ENCODE peak calls at places on chromosomes 4 and X, in nine cellular contexts. X, S, A, O, H, K, I, J and R are unnamed samples.

GRCh38 chrX:16839852-16840460 is 30.2 kb downstream of the RBBP7 start:
- DNase-seq in S (no peak), H (peak; percentile 43), J (peak; percentile 85), K (peak; percentile 61), I (no peak), A (no peak), O (peak; percentile 27), X (peak; percentile 39), R (no peak)

GRCh38 chr4:33841120-33841519 is 2403.2 kb downstream of the ARAP2 start:
- DNase-seq in X (no peak), K (no peak), I (no peak), H (no peak), S (no peak), A (no peak), J (no peak), O (no peak), R (no peak)

GRCh38 chr4:162485486-162485885 is 321.7 kb upstream of the FSTL5 start:
- DNase-seq in K (no peak), I (no peak), J (no peak), O (no peak), X (no peak), H (peak; percentile 51), S (no peak), A (no peak), R (no peak)

GRCh38 chr4:172042714-172043114 is 229.5 kb downstream of the GALNTL6 start:
- DNase-seq in H (peak; percentile 53), I (no peak), J (no peak), X (peak; percentile 6), K (no peak), O (no peak), S (no peak), A (no peak), R (peak; percentile 2)

GRCh38 chrX:47748576-47748975 is 88.1 kb upstream of the ZNF81 start:
- DNase-seq in S (no peak), I (no peak), K (no peak), J (no peak), A (no peak), H (no peak), O (no peak), X (no peak), R (no peak)

GRCh38 chr4:85603437-85604336 is 128.7 kb downstream of the ARHGAP24 start:
- DNase-seq in J (no peak), I (no peak), K (no peak), X (no peak), S (no peak), A (no peak), H (no peak), O (peak; percentile 16), R (peak; percentile 45)

GRCh38 chr4:142318280-142318679 is 527.8 kb downstream of the INPP4B start:
- DNase-seq in H (no peak), S (no peak), I (no peak), O (no peak), X (no peak), J (no peak), A (no peak), K (no peak), R (no peak)

GRCh38 chr4:149997881-149998421 is 80.3 kb upstream of the DCLK2 start:
- DNase-seq in X (peak; percentile 71), S (no peak), O (no peak), J (peak; percentile 60), I (no peak), A (no peak), K (no peak), H (peak; percentile 73), R (no peak)

GRCh38 chr4:58849026-58849425 is 1738.8 kb upstream of the IGFBP7 start:
- DNase-seq in X (no peak), K (no peak), H (peak; percentile 68), O (no peak), A (no peak), I (no peak), J (no peak), S (no peak), R (no peak)

GRCh38 chrX:154797006-154797405 is 8.3 kb downstream of the MPP1 start:
- DNase-seq in H (peak; percentile 20), A (no peak), K (no peak), I (no peak), O (no peak), J (no peak), X (no peak), S (no peak), R (no peak)

GRCh38 chrX:72121381-72121780 is 10.3 kb downstream of the RTL5 start:
- DNase-seq in H (peak; percentile 85), X (no peak), K (peak; percentile 45), I (peak; percentile 85), O (peak; percentile 39), A (peak; percentile 23), J (peak; percentile 75), S (peak; percentile 86), R (peak; percentile 43)

GRCh38 chr4:147160908-147161513 is 215.3 kb upstream of the TTC29 start:
- DNase-seq in X (peak; percentile 49), H (peak; percentile 58), I (no peak), O (peak; percentile 5), J (peak; percentile 71), K (no peak), S (no peak), A (peak; percentile 16), R (peak; percentile 32)

GRCh38 chrX:110003167-110004156 is 548 bp downstream of the TMEM164 start:
- DNase-seq in S (peak; percentile 85), X (no peak), H (no peak), O (no peak), K (peak; percentile 18), J (no peak), I (no peak), A (no peak), R (no peak)

GRCh38 chrX:111003118-111003517 is 92.9 kb upstream of the PAK3 start:
- DNase-seq in I (no peak), S (no peak), A (no peak), J (no peak), O (no peak), X (no peak), H (no peak), K (no peak), R (no peak)

GRCh38 chrX:132169554-132169953 is 41.7 kb upstream of the FRMD7 start:
- DNase-seq in K (no peak), O (no peak), X (no peak), J (no peak), A (no peak), S (no peak), I (no peak), H (no peak), R (no peak)

GRCh38 chr4:74456056-74456744 is 11.3 kb downstream of the AREG start:
- DNase-seq in H (peak; percentile 54), S (no peak), X (peak; percentile 48), K (no peak), I (no peak), O (no peak), A (no peak), J (no peak), R (no peak)

GRCh38 chr4:77586953-77587383 is 18.7 kb upstream of the CXCL13 start:
- DNase-seq in O (no peak), H (peak; percentile 87), I (no peak), A (no peak), S (peak; percentile 75), K (no peak), X (peak; percentile 12), J (no peak), R (no peak)

GRCh38 chr4:130648570-130648969 is 1552.6 kb downstream of the C4orf33 start:
- DNase-seq in O (no peak), H (no peak), J (no peak), K (no peak), X (no peak), S (no peak), A (no peak), I (no peak), R (no peak)
- H3K4me3 ChIP-seq in O (no peak overlapping the region), H (no peak overlapping the region), J (no peak overlapping the region), K (no peak overlapping the region), X (no peak overlapping the region), S (no peak overlapping the region), A (no peak overlapping the region), I (no peak overlapping the region), R (no peak overlapping the region)

GRCh38 chr4:57303012-57303751 is 193.0 kb upstream of the IGFBP7 start:
- DNase-seq in K (no peak), H (peak; percentile 22), S (no peak), X (peak; percentile 5), O (no peak), I (no peak), A (no peak), J (no peak), R (no peak)
- TF ChIP-seq CTCF in K (no peak), H (no peak), S (no peak), X (no peak), O (no peak), I (no peak), A (no peak), J (no peak), R (no peak)

DNA sequence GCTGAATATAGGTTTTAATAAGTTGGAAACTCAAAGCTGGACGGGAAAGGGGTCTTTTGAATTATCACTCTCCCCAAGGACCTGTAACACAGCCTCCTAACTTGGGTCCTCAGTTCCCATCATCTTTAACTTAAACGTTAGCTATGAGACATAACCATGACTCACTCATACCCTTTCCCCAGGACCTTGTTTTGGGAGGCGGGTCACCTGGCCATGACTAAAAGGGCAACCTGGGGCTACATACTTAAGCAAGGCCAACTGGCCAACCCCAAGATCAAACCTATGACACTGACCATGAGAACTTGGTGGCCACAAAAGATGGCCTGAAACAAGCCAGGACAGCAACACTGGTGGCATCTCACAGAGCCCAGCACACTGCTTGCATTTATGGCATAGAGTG is 89.0 kb downstream of the SH3KBP1 start:
- DNase-seq in O (no peak), I (no peak), K (no peak), X (no peak), A (no peak), S (no peak), H (peak; percentile 14), J (no peak), R (no peak)
- H3K4me3 ChIP-seq in O (no peak overlapping the region), I (no peak overlapping the region), K (no peak overlapping the region), X (no peak overlapping the region), A (no peak overlapping the region), S (peak overlapping the region; percentile 19), H (no peak overlapping the region), J (no peak overlapping the region), R (no peak overlapping the region)

GRCh38 chr4:107619065-107619464 is 101.0 kb downstream of the PAPSS1 start:
- DNase-seq in O (peak; percentile 86), S (no peak), X (no peak), H (no peak), A (peak; percentile 10), J (peak; percentile 76), K (no peak), I (peak; percentile 62), R (peak; percentile 74)
- TF ChIP-seq CTCF in O (no peak), S (no peak), X (no peak), H (no peak), A (no peak), J (no peak), K (no peak), I (no peak), R (no peak)

DNA sequence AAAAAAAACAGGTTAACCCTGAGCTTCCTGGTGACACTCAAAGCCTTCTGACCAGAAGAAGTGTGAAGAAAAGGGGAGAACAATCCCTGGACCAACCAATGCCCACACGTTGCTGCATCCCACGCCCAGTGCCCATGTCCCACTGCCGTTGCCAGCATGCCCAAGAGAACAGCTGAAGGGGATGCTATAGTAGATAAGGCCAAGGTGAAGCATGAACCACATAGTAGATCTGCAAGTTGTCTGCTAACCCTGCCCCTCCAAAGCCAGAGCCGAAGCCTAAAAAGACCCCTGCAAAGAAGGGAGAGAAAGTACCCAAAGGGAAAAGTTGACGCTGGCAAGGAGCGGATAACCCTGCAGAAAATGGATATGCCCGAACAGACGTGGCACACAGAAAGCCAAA is 11.3 kb upstream of the CD38 start:
- DNase-seq in I (no peak), S (no peak), K (no peak), O (no peak), X (no peak), H (no peak), A (no peak), J (no peak), R (no peak)
- H3K4me3 ChIP-seq in I (no peak overlapping the region), S (no peak overlapping the region), K (no peak overlapping the region), O (no peak overlapping the region), X (no peak overlapping the region), H (no peak overlapping the region), A (no peak overlapping the region), J (no peak overlapping the region), R (no peak overlapping the region)